ENCODE peak calls at places on chromosome 12, in nine cellular contexts. One of them, this sample, is unnamed.

GRCh38 chr12:33628087-33628486 is 188.5 kb upstream of the SYT10 start:
- DNase-seq in prostate gland: no peak
- DNase-seq in suprapubic skin: no peak
- DNase-seq in HepG2: no peak
- DNase-seq in endothelial cell of umbilical vein: no peak
- DNase-seq in transverse colon: no peak
- DNase-seq in spleen: no peak
- DNase-seq in HCT116: no peak
- DNase-seq in H1: no peak
- DNase-seq in this sample: no peak

GRCh38 chr12:125070117-125070516 is 4.9 kb downstream of the AACS start:
- DNase-seq in prostate gland: no peak
- DNase-seq in suprapubic skin: no peak
- DNase-seq in HepG2: peak; percentile 23
- DNase-seq in endothelial cell of umbilical vein: no peak
- DNase-seq in transverse colon: no peak
- DNase-seq in spleen: no peak
- DNase-seq in HCT116: no peak
- DNase-seq in H1: no peak
- DNase-seq in this sample: no peak

GRCh38 chr12:47748899-47749298 is 9.8 kb downstream of the RAPGEF3 start:
- DNase-seq in prostate gland: no peak
- DNase-seq in suprapubic skin: no peak
- DNase-seq in HepG2: no peak
- DNase-seq in endothelial cell of umbilical vein: no peak
- DNase-seq in transverse colon: no peak
- DNase-seq in spleen: no peak
- DNase-seq in HCT116: no peak
- DNase-seq in H1: no peak
- DNase-seq in this sample: no peak

GRCh38 chr12:58695263-58695662 is 225.0 kb downstream of the LRIG3 start:
- DNase-seq in prostate gland: no peak
- DNase-seq in suprapubic skin: no peak
- DNase-seq in HepG2: no peak
- DNase-seq in endothelial cell of umbilical vein: no peak
- DNase-seq in transverse colon: no peak
- DNase-seq in spleen: no peak
- DNase-seq in HCT116: no peak
- DNase-seq in H1: no peak
- DNase-seq in this sample: no peak

GRCh38 chr12:106049105-106049504 is 89.6 kb downstream of the NUAK1 start:
- DNase-seq in prostate gland: no peak
- DNase-seq in suprapubic skin: no peak
- DNase-seq in HepG2: no peak
- DNase-seq in endothelial cell of umbilical vein: no peak
- DNase-seq in transverse colon: no peak
- DNase-seq in spleen: no peak
- DNase-seq in HCT116: no peak
- DNase-seq in H1: no peak
- DNase-seq in this sample: peak; percentile 79

GRCh38 chr12:51914034-51914923 is 7.0 kb downstream of the ACVRL1 start:
- DNase-seq in prostate gland: no peak
- DNase-seq in suprapubic skin: no peak
- DNase-seq in HepG2: no peak
- DNase-seq in endothelial cell of umbilical vein: no peak
- DNase-seq in transverse colon: no peak
- DNase-seq in spleen: no peak
- DNase-seq in HCT116: no peak
- DNase-seq in H1: no peak
- DNase-seq in this sample: no peak

GRCh38 chr12:45663452-45663851 is 66.1 kb upstream of the ARID2 start:
- DNase-seq in prostate gland: no peak
- DNase-seq in suprapubic skin: no peak
- DNase-seq in HepG2: no peak
- DNase-seq in endothelial cell of umbilical vein: no peak
- DNase-seq in transverse colon: no peak
- DNase-seq in spleen: no peak
- DNase-seq in HCT116: no peak
- DNase-seq in H1: no peak
- DNase-seq in this sample: no peak

GRCh38 chr12:30598889-30599288 is 96.8 kb downstream of the IPO8 start:
- DNase-seq in prostate gland: no peak
- DNase-seq in suprapubic skin: no peak
- DNase-seq in HepG2: no peak
- DNase-seq in endothelial cell of umbilical vein: peak; percentile 73
- DNase-seq in transverse colon: no peak
- DNase-seq in spleen: no peak
- DNase-seq in HCT116: no peak
- DNase-seq in H1: no peak
- DNase-seq in this sample: no peak

GRCh38 chr12:107631715-107632114 is 53.9 kb upstream of the PWP1 start:
- DNase-seq in prostate gland: no peak
- DNase-seq in suprapubic skin: no peak
- DNase-seq in HepG2: peak; percentile 74
- DNase-seq in endothelial cell of umbilical vein: no peak
- DNase-seq in transverse colon: no peak
- DNase-seq in spleen: no peak
- DNase-seq in HCT116: peak; percentile 15
- DNase-seq in H1: no peak
- DNase-seq in this sample: no peak

GRCh38 chr12:6362383-6362782 is 13.0 kb downstream of the SCNN1A start:
- DNase-seq in prostate gland: no peak
- DNase-seq in suprapubic skin: no peak
- DNase-seq in HepG2: no peak
- DNase-seq in endothelial cell of umbilical vein: no peak
- DNase-seq in transverse colon: no peak
- DNase-seq in spleen: no peak
- DNase-seq in HCT116: no peak
- DNase-seq in H1: no peak
- DNase-seq in this sample: no peak

GRCh38 chr12:6361834-6362233 is 13.5 kb downstream of the SCNN1A start:
- DNase-seq in prostate gland: no peak
- DNase-seq in suprapubic skin: no peak
- DNase-seq in HepG2: no peak
- DNase-seq in endothelial cell of umbilical vein: peak; percentile 31
- DNase-seq in transverse colon: peak; percentile 84
- DNase-seq in spleen: peak; percentile 79
- DNase-seq in HCT116: no peak
- DNase-seq in H1: no peak
- DNase-seq in this sample: no peak

GRCh38 chr12:6360578-6361490 is 14.5 kb downstream of the SCNN1A start:
- DNase-seq in prostate gland: no peak
- DNase-seq in suprapubic skin: no peak
- DNase-seq in HepG2: no peak
- DNase-seq in endothelial cell of umbilical vein: no peak
- DNase-seq in transverse colon: no peak
- DNase-seq in spleen: peak; percentile 44
- DNase-seq in HCT116: no peak
- DNase-seq in H1: no peak
- DNase-seq in this sample: no peak

GRCh38 chr12:6358886-6359285 is 16.5 kb downstream of the SCNN1A start:
- DNase-seq in prostate gland: no peak
- DNase-seq in suprapubic skin: no peak
- DNase-seq in HepG2: no peak
- DNase-seq in endothelial cell of umbilical vein: no peak
- DNase-seq in transverse colon: no peak
- DNase-seq in spleen: no peak
- DNase-seq in HCT116: no peak
- DNase-seq in H1: no peak
- DNase-seq in this sample: no peak

DNA sequence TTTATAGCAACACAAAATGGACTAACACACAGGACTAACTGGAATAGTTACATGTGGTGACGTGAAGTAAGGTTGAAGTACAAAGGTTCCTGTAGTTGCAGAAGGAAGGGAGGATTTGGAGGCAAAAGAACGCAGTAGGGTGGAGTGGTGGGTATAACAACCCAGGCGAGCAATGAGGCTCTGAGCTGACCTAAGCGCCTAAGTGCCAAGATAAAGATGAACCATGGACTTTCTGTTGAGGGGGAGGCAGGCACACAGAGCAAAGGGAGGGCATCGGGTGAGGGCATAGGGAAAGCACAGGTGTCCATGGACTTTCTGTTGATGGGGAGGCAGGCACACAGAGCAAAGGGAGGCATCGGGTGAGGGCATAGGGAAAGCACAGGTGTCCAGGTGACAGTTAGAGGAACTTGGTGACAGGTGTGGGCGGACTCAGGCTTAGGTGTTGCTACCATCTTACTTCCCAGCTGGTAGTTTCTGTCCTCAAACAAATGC is 15.2 kb downstream of the SCNN1A start:
- DNase-seq in prostate gland: no peak
- DNase-seq in suprapubic skin: no peak
- DNase-seq in HepG2: peak; percentile 59
- DNase-seq in endothelial cell of umbilical vein: no peak
- DNase-seq in transverse colon: peak; percentile 75
- DNase-seq in spleen: no peak
- DNase-seq in HCT116: no peak
- DNase-seq in H1: no peak
- DNase-seq in this sample: no peak
- TF ChIP-seq POLR2A in prostate gland: no peak
- TF ChIP-seq POLR2A in suprapubic skin: no peak
- TF ChIP-seq POLR2A in HepG2: no peak
- TF ChIP-seq POLR2A in endothelial cell of umbilical vein: no peak
- TF ChIP-seq POLR2A in transverse colon: peak; percentile 68
- TF ChIP-seq POLR2A in spleen: no peak
- TF ChIP-seq POLR2A in HCT116: no peak
- TF ChIP-seq POLR2A in H1: no peak
- TF ChIP-seq POLR2A in this sample: no peak

DNA sequence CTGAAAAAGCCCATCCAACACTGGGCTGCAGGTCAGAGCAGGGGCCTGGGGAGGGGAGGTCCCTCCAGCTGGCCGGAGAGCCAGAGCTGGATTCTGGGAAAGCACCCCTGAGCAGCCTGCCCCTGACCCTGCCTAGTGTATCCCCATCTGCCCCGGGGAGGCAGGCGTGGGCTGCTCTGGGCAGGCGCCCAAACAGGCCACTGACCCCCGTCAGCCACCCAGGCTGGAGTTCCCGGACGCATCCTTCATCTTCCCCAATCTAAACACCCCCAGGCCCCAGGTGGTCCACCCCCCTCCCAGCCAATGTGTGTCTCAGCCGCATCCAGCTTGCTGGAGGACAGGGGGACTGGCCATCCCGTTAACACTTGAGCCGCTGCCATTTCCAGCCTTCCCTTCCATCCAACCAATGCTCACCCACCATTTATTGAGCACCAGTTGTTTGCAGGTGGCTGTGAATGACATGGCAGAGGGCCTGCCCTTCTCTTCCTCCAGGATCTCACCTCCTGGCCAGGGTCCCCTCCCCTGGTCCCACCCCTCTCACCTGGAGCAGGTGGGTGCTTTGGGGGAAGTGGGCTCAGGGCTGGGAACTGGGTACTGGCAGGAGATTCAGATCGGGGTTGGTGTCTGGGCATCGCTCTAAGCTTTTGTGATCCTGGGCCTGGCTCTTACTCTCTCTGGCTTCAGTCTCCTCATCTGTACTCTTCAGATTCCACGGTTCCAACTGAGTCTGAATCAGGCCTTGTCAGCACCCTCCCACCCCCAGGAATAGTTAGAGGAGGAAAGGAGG is 743 bp upstream of the DTX1 start:
- DNase-seq in prostate gland: no peak
- DNase-seq in suprapubic skin: no peak
- DNase-seq in HepG2: no peak
- DNase-seq in endothelial cell of umbilical vein: no peak
- DNase-seq in transverse colon: no peak
- DNase-seq in spleen: peak; percentile 78
- DNase-seq in HCT116: no peak
- DNase-seq in H1: no peak
- DNase-seq in this sample: no peak
- H3K4me1 ChIP-seq in prostate gland: peaks cover 3% of the 10 kb centered on the region
- H3K4me1 ChIP-seq in suprapubic skin: peaks cover 13% of the 10 kb centered on the region
- H3K4me1 ChIP-seq in HepG2: no peaks in the 10 kb centered on the region
- H3K4me1 ChIP-seq in endothelial cell of umbilical vein: no peaks in the 10 kb centered on the region
- H3K4me1 ChIP-seq in transverse colon: peaks cover 15% of the 10 kb centered on the region
- H3K4me1 ChIP-seq in spleen: peaks cover 73% of the 10 kb centered on the region
- H3K4me1 ChIP-seq in HCT116: no peaks in the 10 kb centered on the region
- H3K4me1 ChIP-seq in H1: peaks cover 3% of the 10 kb centered on the region
- H3K4me1 ChIP-seq in this sample: peaks cover 17% of the 10 kb centered on the region

GRCh38 chr12:113329022-113329790 is 5.7 kb downstream of the SLC8B1 start:
- DNase-seq in prostate gland: no peak
- DNase-seq in suprapubic skin: no peak
- DNase-seq in HepG2: no peak
- DNase-seq in endothelial cell of umbilical vein: peak; percentile 20
- DNase-seq in transverse colon: no peak
- DNase-seq in spleen: no peak
- DNase-seq in HCT116: no peak
- DNase-seq in H1: no peak
- DNase-seq in this sample: no peak

GRCh38 chr12:113328368-113328889 is 6.5 kb downstream of the SLC8B1 start:
- DNase-seq in prostate gland: no peak
- DNase-seq in suprapubic skin: no peak
- DNase-seq in HepG2: no peak
- DNase-seq in endothelial cell of umbilical vein: no peak
- DNase-seq in transverse colon: no peak
- DNase-seq in spleen: no peak
- DNase-seq in HCT116: no peak
- DNase-seq in H1: no peak
- DNase-seq in this sample: no peak

GRCh38 chr12:113327000-113327399 is 7.9 kb downstream of the SLC8B1 start:
- DNase-seq in prostate gland: no peak
- DNase-seq in suprapubic skin: no peak
- DNase-seq in HepG2: no peak
- DNase-seq in endothelial cell of umbilical vein: no peak
- DNase-seq in transverse colon: no peak
- DNase-seq in spleen: no peak
- DNase-seq in HCT116: no peak
- DNase-seq in H1: no peak
- DNase-seq in this sample: no peak

GRCh38 chr12:113322353-113322752 is 12.6 kb downstream of the SLC8B1 start:
- DNase-seq in prostate gland: no peak
- DNase-seq in suprapubic skin: no peak
- DNase-seq in HepG2: no peak
- DNase-seq in endothelial cell of umbilical vein: no peak
- DNase-seq in transverse colon: no peak
- DNase-seq in spleen: no peak
- DNase-seq in HCT116: no peak
- DNase-seq in H1: no peak
- DNase-seq in this sample: no peak

DNA sequence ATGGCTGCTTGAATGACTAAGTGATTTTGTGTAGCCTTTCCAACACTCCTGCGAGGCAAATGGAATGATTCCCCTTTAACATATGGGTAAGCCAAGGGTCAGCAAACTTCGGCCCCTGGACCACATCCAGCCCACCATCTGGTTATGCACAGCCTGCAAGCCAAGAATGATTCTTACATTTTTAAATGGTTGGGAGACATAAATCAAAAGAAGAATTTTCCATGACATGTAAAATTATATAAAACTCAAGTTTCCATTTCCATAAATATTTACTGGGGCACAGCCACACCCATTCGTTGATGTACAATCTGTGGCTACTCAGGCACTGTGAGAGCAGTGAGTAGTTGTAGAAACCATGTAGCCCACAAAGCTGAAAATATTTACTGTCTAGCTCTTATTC is 9.0 kb downstream of the SLC8B1 start:
- DNase-seq in prostate gland: no peak
- DNase-seq in suprapubic skin: no peak
- DNase-seq in HepG2: no peak
- DNase-seq in endothelial cell of umbilical vein: no peak
- DNase-seq in transverse colon: no peak
- DNase-seq in spleen: no peak
- DNase-seq in HCT116: no peak
- DNase-seq in H1: no peak
- DNase-seq in this sample: no peak
- TF ChIP-seq POLR2AphosphoS5 in prostate gland: no peak
- TF ChIP-seq POLR2AphosphoS5 in suprapubic skin: no peak
- TF ChIP-seq POLR2AphosphoS5 in HepG2: no peak
- TF ChIP-seq POLR2AphosphoS5 in endothelial cell of umbilical vein: no peak
- TF ChIP-seq POLR2AphosphoS5 in transverse colon: no peak
- TF ChIP-seq POLR2AphosphoS5 in spleen: no peak
- TF ChIP-seq POLR2AphosphoS5 in HCT116: no peak
- TF ChIP-seq POLR2AphosphoS5 in H1: no peak
- TF ChIP-seq POLR2AphosphoS5 in this sample: no peak

GRCh38 chr12:12725086-12725955 is 8.2 kb downstream of the CDKN1B start:
- DNase-seq in prostate gland: peak; percentile 94
- DNase-seq in suprapubic skin: peak; percentile 94
- DNase-seq in HepG2: peak; percentile 97
- DNase-seq in endothelial cell of umbilical vein: peak; percentile 98
- DNase-seq in transverse colon: peak; percentile 95
- DNase-seq in spleen: peak; percentile 96
- DNase-seq in HCT116: peak; percentile 98
- DNase-seq in H1: no peak
- DNase-seq in this sample: peak; percentile 98
- TF ChIP-seq POLR2A in prostate gland: peak; percentile 84
- TF ChIP-seq POLR2A in suprapubic skin: peak; percentile 42
- TF ChIP-seq POLR2A in HepG2: peak; percentile 65
- TF ChIP-seq POLR2A in endothelial cell of umbilical vein: peak; percentile 75
- TF ChIP-seq POLR2A in transverse colon: peak; percentile 72
- TF ChIP-seq POLR2A in spleen: peak; percentile 85
- TF ChIP-seq POLR2A in HCT116: peak; percentile 73
- TF ChIP-seq POLR2A in H1: peak; percentile 59
- TF ChIP-seq POLR2A in this sample: peak; percentile 71

This sample was measured in esophagus muscularis mucosa.